ENCODE peak calls at places on chromosome 1, in six cellular contexts. D is astrocyte of the cerebellum, N is omental fat pad, E is cardiac muscle cell, A is upper lobe of right lung, O is fibroblast of pulmonary artery. U is an unnamed sample.

GRCh38 chr1:157781048-157781447 is 4.1 kb upstream of the FCRL2 start:
- DNase-seq in D (no peak), N (no peak), E (no peak), A (no peak), O (no peak), U (no peak)

GRCh38 chr1:214332950-214333798 is 52.2 kb downstream of the SMYD2 start:
- DNase-seq in D (peak; percentile 45), N (peak; percentile 55), E (peak; percentile 73), A (no peak), O (peak; percentile 68), U (peak; percentile 34)

GRCh38 chr1:201895913-201896807 is 7.5 kb downstream of the SHISA4 start:
- DNase-seq in D (peak; percentile 83), N (peak; percentile 83), E (peak; percentile 93), A (peak; percentile 92), O (peak; percentile 92), U (peak; percentile 89)

GRCh38 chr1:182968151-182968741 is 15.3 kb upstream of the SHCBP1L start:
- DNase-seq in D (no peak), N (no peak), E (peak; percentile 12), A (no peak), O (peak; percentile 10), U (no peak)

GRCh38 chr1:17587693-17588047 is 48.2 kb downstream of the ARHGEF10L start:
- DNase-seq in D (peak; percentile 68), N (no peak), E (peak; percentile 86), A (no peak), O (peak; percentile 81), U (no peak)

GRCh38 chr1:11045428-11046269 is 1.4 kb downstream of the MASP2 start:
- DNase-seq in D (no peak), N (no peak), E (no peak), A (peak; percentile 63), O (no peak), U (no peak)

GRCh38 chr1:78145105-78145580 is 99.4 kb downstream of the GIPC2 start:
- DNase-seq in D (peak; percentile 62), N (no peak), E (peak; percentile 87), A (no peak), O (peak; percentile 83), U (peak; percentile 22)

GRCh38 chr1:58155418-58156123 is 391.0 kb downstream of the OMA1 start:
- DNase-seq in D (no peak), N (no peak), E (peak; percentile 11), A (no peak), O (peak; percentile 4), U (no peak)

GRCh38 chr1:187626056-187626455 is 797.3 kb downstream of the PLA2G4A start:
- DNase-seq in D (no peak), N (no peak), E (no peak), A (no peak), O (no peak), U (no peak)

GRCh38 chr1:24932284-24932683 is 2.2 kb upstream of the RUNX3 start:
- DNase-seq in D (no peak), N (no peak), E (peak; percentile 25), A (peak; percentile 78), O (no peak), U (peak; percentile 72)

GRCh38 chr1:16006552-16007485 is 2.8 kb downstream of the SRARP start:
- DNase-seq in D (no peak), N (no peak), E (peak; percentile 40), A (no peak), O (peak; percentile 33), U (no peak)

GRCh38 chr1:147840909-147841308 is 61.7 kb upstream of the GJA8 start:
- DNase-seq in D (no peak), N (no peak), E (no peak), A (no peak), O (no peak), U (no peak)

GRCh38 chr1:171801395-171801990 is 20.0 kb downstream of the METTL13 start:
- DNase-seq in D (peak; percentile 40), N (no peak), E (peak; percentile 63), A (no peak), O (peak; percentile 64), U (no peak)

GRCh38 chr1:10459185-10459584 is 9.4 kb downstream of the CORT start:
- DNase-seq in D (peak; percentile 75), N (no peak), E (peak; percentile 86), A (no peak), O (peak; percentile 79), U (no peak)

GRCh38 chr1:235049217-235049616 is 79.4 kb downstream of the TOMM20 start:
- DNase-seq in D (no peak), N (no peak), E (no peak), A (peak; percentile 33), O (no peak), U (no peak)

GRCh38 chr1:18344755-18345154 is 136.0 kb upstream of the KLHDC7A start:
- DNase-seq in D (no peak), N (no peak), E (no peak), A (peak; percentile 36), O (no peak), U (no peak)

GRCh38 chr1:181014431-181015257 is 8.0 kb downstream of the STX6 start:
- DNase-seq in D (no peak), N (no peak), E (no peak), A (no peak), O (no peak), U (no peak)

GRCh38 chr1:109863699-109864062 is 47.0 kb upstream of the CSF1 start:
- DNase-seq in D (no peak), N (no peak), E (peak; percentile 23), A (no peak), O (no peak), U (no peak)

GRCh38 chr1:156654700-156655099 is 12.8 kb downstream of the BCAN start:
- DNase-seq in D (no peak), N (no peak), E (no peak), A (no peak), O (no peak), U (no peak)

GRCh38 chr1:95287078-95287477 is 53.1 kb downstream of the RWDD3 start:
- DNase-seq in D (no peak), N (no peak), E (no peak), A (no peak), O (no peak), U (no peak)

GRCh38 chr1:2477309-2477708 is 1.2 kb downstream of the PLCH2 start:
- DNase-seq in D (no peak), N (no peak), E (no peak), A (no peak), O (no peak), U (no peak)

GRCh38 chr1:224705578-224705977 is 89.5 kb downstream of the CNIH3 start:
- DNase-seq in D (no peak), N (no peak), E (no peak), A (no peak), O (no peak), U (no peak)

GRCh38 chr1:88189525-88189924 is 494.5 kb upstream of the PKN2 start:
- DNase-seq in D (no peak), N (no peak), E (no peak), A (no peak), O (no peak), U (no peak)

GRCh38 chr1:202237052-202237451 is 43.5 kb downstream of the LGR6 start:
- DNase-seq in D (no peak), N (no peak), E (peak; percentile 36), A (peak; percentile 65), O (peak; percentile 23), U (peak; percentile 33)

DNA sequence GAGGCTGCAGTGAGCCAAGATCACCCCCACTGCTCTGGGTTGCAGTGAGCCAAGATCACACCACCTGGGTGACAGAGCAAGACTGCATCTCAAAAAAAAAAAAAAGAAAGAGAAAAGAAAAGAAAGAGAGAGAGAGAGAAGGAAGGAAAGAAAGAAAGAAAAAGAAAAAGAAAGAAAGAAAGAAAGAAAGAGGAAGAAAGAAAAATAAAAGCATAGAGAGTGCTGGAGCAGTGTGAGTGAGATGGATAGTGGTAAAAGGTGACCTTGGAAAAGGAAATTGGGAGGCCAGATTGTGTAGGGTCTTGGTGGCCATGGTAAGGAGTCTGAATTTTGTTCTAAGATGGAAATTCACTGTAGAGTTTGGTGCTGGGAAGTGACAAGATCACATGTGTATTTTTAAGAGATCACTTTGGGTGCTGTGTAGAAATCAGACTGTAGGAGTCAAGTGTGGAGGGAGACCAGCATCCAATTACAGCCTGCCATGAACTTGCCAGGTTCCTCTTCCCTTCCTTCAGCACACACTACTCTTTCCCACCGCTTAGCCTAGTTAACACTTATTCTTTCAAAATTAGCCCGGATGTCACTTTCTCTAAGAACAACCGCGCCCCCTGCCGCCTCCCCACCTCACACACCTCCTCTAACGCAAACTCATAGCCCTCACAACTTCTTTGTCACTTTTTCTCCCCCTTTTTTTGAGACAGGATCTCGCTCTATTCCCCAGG is 17.9 kb downstream of the MTX1 start:
- DNase-seq in D (no peak), N (peak; percentile 64), E (peak; percentile 87), A (peak; percentile 88), O (peak; percentile 77), U (no peak)
- TF ChIP-seq CTCF in D (peak; percentile 73), N (no peak), E (peak; percentile 69), A (peak; percentile 45), O (peak; percentile 50), U (peak; percentile 37)

DNA sequence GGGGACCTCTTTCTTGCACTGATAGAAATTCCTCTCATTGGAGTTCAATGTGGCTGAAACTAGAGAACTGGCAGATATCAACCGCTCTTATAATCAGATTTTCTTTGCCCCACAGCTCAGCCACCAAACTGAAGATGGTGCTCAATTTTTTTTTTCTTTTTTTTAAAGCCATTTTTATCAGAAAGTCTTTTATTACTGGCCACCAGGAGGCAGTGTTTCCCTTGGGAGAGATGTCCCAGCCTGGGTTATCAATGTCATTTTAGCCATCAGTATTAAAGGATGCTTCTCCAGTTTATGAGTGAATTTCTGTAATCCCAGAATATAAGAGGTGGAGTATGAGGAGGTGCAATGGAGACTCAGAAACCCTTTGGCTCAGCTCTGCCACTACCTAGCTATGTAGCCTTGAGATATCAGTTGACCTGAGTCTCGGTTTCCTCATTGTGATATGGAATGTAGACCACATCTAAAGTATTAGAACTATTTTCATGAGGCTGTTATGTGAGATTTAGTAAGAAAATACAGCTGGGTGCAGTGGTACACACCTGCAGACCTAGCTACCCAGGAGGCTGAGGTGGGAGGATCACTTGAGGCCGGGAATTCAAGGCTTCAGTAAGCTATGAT is 27.6 kb downstream of the CD244 start:
- DNase-seq in D (no peak), N (no peak), E (peak; percentile 74), A (no peak), O (peak; percentile 69), U (no peak)
- TF ChIP-seq CTCF in D (peak; percentile 54), N (no peak), E (peak; percentile 60), A (peak; percentile 68), O (peak; percentile 58), U (peak; percentile 77)

DNA sequence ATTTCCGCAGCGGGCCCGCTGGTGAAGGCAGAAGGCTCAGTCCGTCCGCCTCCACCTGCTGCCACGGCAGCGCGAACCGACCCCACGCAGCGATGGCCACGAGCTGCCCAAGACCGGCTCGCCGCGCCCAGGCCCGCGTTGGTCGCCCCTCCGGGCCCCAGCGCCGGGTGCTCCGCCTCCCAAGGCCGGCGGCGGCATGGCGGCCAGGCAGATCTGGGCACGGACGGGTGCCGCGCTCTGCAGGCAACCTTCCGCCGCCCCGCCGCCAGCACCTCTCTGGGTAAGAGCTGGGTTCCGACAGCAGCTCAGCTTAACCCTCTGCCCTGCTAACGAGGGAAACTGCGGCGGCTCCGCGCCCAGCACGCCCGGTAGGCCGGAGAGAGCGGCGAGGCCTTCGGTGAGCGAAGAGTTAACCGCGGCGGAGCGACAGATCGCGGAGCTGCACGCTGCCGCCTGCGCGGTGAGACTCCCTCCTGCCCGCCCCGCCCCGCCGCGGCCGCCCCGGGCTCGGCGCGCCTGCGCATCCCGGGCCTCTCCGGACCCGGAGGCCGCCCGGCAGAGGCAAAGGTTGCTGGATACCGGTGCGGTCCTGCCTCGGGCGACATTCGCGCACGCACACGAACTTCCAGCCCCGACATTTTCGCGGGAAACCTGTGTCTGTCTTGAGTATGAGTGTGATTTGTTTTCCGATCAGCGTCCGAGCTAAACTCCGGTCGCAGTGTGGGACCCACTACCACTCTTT is at the start of gene C1orf53:
- DNase-seq in D (peak; percentile 42), N (no peak), E (peak; percentile 92), A (peak; percentile 95), O (peak; percentile 90), U (peak; percentile 86)
- TF ChIP-seq CTCF in D (no peak), N (no peak), E (no peak), A (no peak), O (no peak), U (no peak)

GRCh38 chr1:205596876-205597275 is 34.9 kb downstream of the ELK4 start:
- DNase-seq in D (no peak), N (no peak), E (no peak), A (no peak), O (no peak), U (no peak)
- TF ChIP-seq CTCF in D (no peak), N (no peak), E (no peak), A (no peak), O (no peak), U (no peak)

U was measured in progenitor cell of endocrine pancreas.